ENCODE peak calls at places on chromosome 6, in five cellular contexts. E is activated naive CD4-positive, alpha-beta T cell; J is amniotic epithelial cell; D is NCI-H345; Q is T-helper 17 cell. I is an unnamed sample.

GRCh38 chr6:127464161-127464880 is 5.1 kb upstream of the KIAA0408 start:
- DNase-seq in J (peak), D (no peak), E (no peak), Q (no peak), I (no peak)

GRCh38 chr6:134584809-134585528 is 267.1 kb upstream of the SGK1 start:
- DNase-seq in D (peak), Q (no peak), E (no peak), J (peak), I (no peak)

GRCh38 chr6:138498575-138499302 is 555 bp downstream of the NHSL1 start:
- DNase-seq in E (no peak), D (no peak), J (peak), Q (no peak), I (no peak)

GRCh38 chr6:159836294-159837140 is 36.4 kb downstream of the PNLDC1 start:
- DNase-seq in E (no peak), Q (no peak), J (peak), D (no peak), I (no peak)

GRCh38 chr6:136517582-136517981 is 32.6 kb downstream of the MAP7 start:
- DNase-seq in E (no peak), D (no peak), Q (no peak), J (no peak), I (no peak)

GRCh38 chr6:95601133-95601532 is 23.8 kb downstream of the MANEA start:
- DNase-seq in D (no peak), J (peak), Q (no peak), E (no peak), I (no peak)

GRCh38 chr6:78910611-78911134 is 43.3 kb downstream of the IRAK1BP1 start:
- DNase-seq in E (no peak), Q (no peak), D (no peak), J (no peak), I (peak)

GRCh38 chr6:127111526-127111925 is 6.9 kb upstream of the RSPO3 start:
- DNase-seq in D (no peak), J (peak), E (no peak), Q (no peak), I (no peak)

GRCh38 chr6:45002390-45002789 is 325.7 kb upstream of the RUNX2 start:
- DNase-seq in J (peak), Q (no peak), D (no peak), E (no peak), I (no peak)

GRCh38 chr6:129233458-129234134 is 350.7 kb downstream of the LAMA2 start:
- DNase-seq in J (no peak), D (no peak), E (no peak), Q (no peak), I (no peak)

GRCh38 chr6:1597924-1598323 is 11.8 kb upstream of the FOXC1 start:
- DNase-seq in D (no peak), Q (no peak), E (no peak), J (peak), I (no peak)

GRCh38 chr6:15498640-15499039 is 164.2 kb downstream of the DTNBP1 start:
- DNase-seq in D (no peak), E (no peak), J (no peak), Q (no peak), I (no peak)

GRCh38 chr6:143732539-143732938 is 54.8 kb downstream of the PHACTR2 start:
- DNase-seq in D (no peak), J (no peak), Q (no peak), E (no peak), I (no peak)

GRCh38 chr6:15500901-15501805 is 161.7 kb downstream of the DTNBP1 start:
- DNase-seq in E (no peak), D (no peak), J (peak), Q (no peak), I (no peak)

GRCh38 chr6:27129095-27129815 is 118.2 kb upstream of the PRSS16 start:
- DNase-seq in Q (no peak), D (no peak), J (no peak), E (no peak), I (no peak)

GRCh38 chr6:32982702-32983492 is 14.5 kb downstream of the BRD2 start:
- DNase-seq in Q (no peak), E (no peak), J (no peak), D (no peak), I (no peak)

GRCh38 chr6:225121-225721 is 67.1 kb upstream of the DUSP22 start:
- DNase-seq in E (peak), Q (peak), D (no peak), J (no peak), I (no peak)

GRCh38 chr6:26204332-26205160 is 117.3 kb downstream of the HFE start:
- DNase-seq in E (peak), Q (peak), J (peak), D (peak), I (peak)

GRCh38 chr6:34242252-34243130 is 5.8 kb downstream of the HMGA1 start:
- DNase-seq in E (no peak), D (no peak), J (no peak), Q (no peak), I (no peak)